ENCODE peak calls at places on chromosomes 2 and 18, in seven cellular contexts. V is Kasumi-1, A is HT-29, S is IMR-90, R is OCI-LY7, Z is HS-27A, T is left cardiac atrium. K is an unnamed sample.
A peak's percentile ranks its signal among the peaks of the same experiment; 100 is the strongest.

GRCh38 chr2:101399001-101399794 is 11.9 kb upstream of the CREG2 start:
- DNase-seq in V (no peak), A (no peak), S (no peak), R (no peak), Z (no peak), T (no peak), K (no peak)

GRCh38 chr2:84029903-84030559 is 429.0 kb downstream of the SUCLG1 start:
- DNase-seq in V (peak; percentile 22), A (no peak), S (no peak), R (no peak), Z (no peak), T (no peak), K (no peak)

GRCh38 chr2:127400897-127401756 is 13.4 kb upstream of the MAP3K2 start:
- DNase-seq in V (no peak), A (peak; percentile 89), S (peak; percentile 78), R (no peak), Z (no peak), T (no peak), K (no peak)

GRCh38 chr18:48862116-48862515 is 88.6 kb downstream of the SMAD7 start:
- DNase-seq in V (no peak), A (no peak), S (no peak), R (no peak), Z (no peak), T (peak; percentile 20), K (no peak)

GRCh38 chr2:194486316-194486715 is 1170.7 kb upstream of the SLC39A10 start:
- DNase-seq in V (no peak), A (no peak), S (no peak), R (no peak), Z (no peak), T (no peak), K (no peak)

GRCh38 chr18:65091737-65092329 is 659.0 kb upstream of the CDH7 start:
- DNase-seq in V (peak; percentile 53), A (peak; percentile 14), S (peak; percentile 0), R (peak; percentile 28), Z (no peak), T (no peak), K (peak; percentile 20)

GRCh38 chr18:62621546-62621945 is 93.8 kb upstream of the PHLPP1 start:
- DNase-seq in V (no peak), A (no peak), S (no peak), R (no peak), Z (peak; percentile 46), T (peak; percentile 62), K (peak; percentile 36)

GRCh38 chr2:154720642-154721041 is 22.1 kb downstream of the KCNJ3 start:
- DNase-seq in V (no peak), A (no peak), S (no peak), R (no peak), Z (no peak), T (no peak), K (no peak)

GRCh38 chr2:53859354-53860159 is at the start of gene GPR75:
- DNase-seq in V (no peak), A (no peak), S (peak; percentile 17), R (no peak), Z (no peak), T (peak; percentile 41), K (no peak)

GRCh38 chr2:190366248-190366753 is 22.9 kb downstream of the INPP1 start:
- DNase-seq in V (no peak), A (no peak), S (no peak), R (no peak), Z (no peak), T (no peak), K (no peak)

GRCh38 chr2:48790407-48791170 is 35.1 kb upstream of the LHCGR start:
- DNase-seq in V (no peak), A (no peak), S (no peak), R (no peak), Z (no peak), T (no peak), K (no peak)

GRCh38 chr2:55567298-55567697 is 47.8 kb downstream of the CFAP36 start:
- DNase-seq in V (no peak), A (no peak), S (no peak), R (no peak), Z (no peak), T (no peak), K (no peak)

GRCh38 chr18:8662574-8663255 is 42.6 kb upstream of the MTCL1 start:
- DNase-seq in V (no peak), A (no peak), S (no peak), R (no peak), Z (no peak), T (no peak), K (no peak)

GRCh38 chr18:58953627-58954026 is 89.0 kb downstream of the ZNF532 start:
- DNase-seq in V (no peak), A (no peak), S (no peak), R (no peak), Z (no peak), T (peak; percentile 60), K (no peak)

GRCh38 chr18:79480171-79480981 is 84.6 kb downstream of the NFATC1 start:
- DNase-seq in V (no peak), A (no peak), S (no peak), R (no peak), Z (no peak), T (peak; percentile 18), K (no peak)

GRCh38 chr18:363327-364115 is 95.7 kb upstream of the THOC1 start:
- DNase-seq in V (peak; percentile 31), A (no peak), S (peak; percentile 20), R (no peak), Z (peak; percentile 33), T (no peak), K (no peak)

GRCh38 chr2:226304308-226304707 is 495.3 kb downstream of the IRS1 start:
- DNase-seq in V (no peak), A (no peak), S (no peak), R (no peak), Z (no peak), T (no peak), K (no peak)

GRCh38 chr2:11717623-11718022 is 28.8 kb upstream of the LPIN1 start:
- DNase-seq in V (no peak), A (no peak), S (no peak), R (no peak), Z (no peak), T (no peak), K (no peak)

GRCh38 chr2:30404354-30405265 is 42.4 kb upstream of the LCLAT1 start:
- DNase-seq in V (no peak), A (no peak), S (peak; percentile 82), R (no peak), Z (no peak), T (no peak), K (no peak)

GRCh38 chr2:172698041-172698863 is 37.4 kb upstream of the RAPGEF4 start:
- DNase-seq in V (peak; percentile 82), A (peak; percentile 53), S (peak; percentile 97), R (no peak), Z (no peak), T (no peak), K (peak; percentile 27)

GRCh38 chr2:236397681-236398080 is 133.5 kb upstream of the ASB18 start:
- DNase-seq in V (no peak), A (no peak), S (no peak), R (no peak), Z (no peak), T (no peak), K (no peak)

GRCh38 chr18:58462975-58463374 is 165.9 kb downstream of the ALPK2 start:
- DNase-seq in V (no peak), A (no peak), S (no peak), R (no peak), Z (no peak), T (no peak), K (no peak)

GRCh38 chr2:239296020-239296932 is 104.5 kb downstream of the HDAC4 start:
- DNase-seq in V (no peak), A (peak; percentile 53), S (no peak), R (no peak), Z (no peak), T (peak; percentile 12), K (no peak)

GRCh38 chr2:27369471-27370025 is 590 bp downstream of the EIF2B4 start:
- DNase-seq in V (peak; percentile 58), A (no peak), S (peak; percentile 50), R (no peak), Z (no peak), T (peak; percentile 82), K (no peak)

GRCh38 chr18:34048423-34048822 is 176.3 kb downstream of the NOL4 start:
- DNase-seq in V (no peak), A (no peak), S (no peak), R (no peak), Z (no peak), T (no peak), K (no peak)

GRCh38 chr2:165847001-165847400 is 53.0 kb upstream of the GALNT3 start:
- DNase-seq in V (no peak), A (peak; percentile 42), S (no peak), R (peak; percentile 4), Z (no peak), T (no peak), K (no peak)

GRCh38 chr2:100036020-100036419 is 106.4 kb downstream of the AFF3 start:
- DNase-seq in V (no peak), A (no peak), S (no peak), R (no peak), Z (no peak), T (no peak), K (no peak)

GRCh38 chr2:151032741-151033152 is 228.9 kb downstream of the RBM43 start:
- DNase-seq in V (no peak), A (no peak), S (peak; percentile 100), R (no peak), Z (peak; percentile 51), T (no peak), K (no peak)

GRCh38 chr18:56748698-56749268 is 97.6 kb downstream of the WDR7 start:
- DNase-seq in V (peak; percentile 63), A (peak; percentile 39), S (peak; percentile 57), R (peak; percentile 7), Z (peak; percentile 4), T (no peak), K (no peak)

GRCh38 chr2:86185517-86186212 is 9.6 kb downstream of the IMMT start:
- DNase-seq in V (no peak), A (no peak), S (no peak), R (peak; percentile 33), Z (no peak), T (no peak), K (no peak)

GRCh38 chr2:101251844-101252407 is 760 bp upstream of the CNOT11 start:
- DNase-seq in V (peak; percentile 89), A (peak; percentile 89), S (no peak), R (peak; percentile 73), Z (no peak), T (no peak), K (no peak)

K was measured in GDM1.